ENCODE peak calls at places on chromosomes 6 and 20, in nine cellular contexts. S is NT2/D1; Z is HCEC 1CT; X is T-helper 22 cell; Q is cardiac muscle cell; N is NCI-H2029 treated with DMSO at 0.1 percent for 48 hours; W is GM04504; G is DMS53; V is CD8-positive, alpha-beta memory T cell. E is an unnamed sample.

GRCh38 chr20:24694157-24694726 is 224.8 kb downstream of the SYNDIG1 start:
- DNase-seq in S (no peak), Z (no peak), X (no peak), Q (no peak), N (no peak), W (no peak), G (no peak), V (no peak), E (no peak)

GRCh38 chr6:165638530-165638929 is 24.5 kb downstream of the PDE10A start:
- DNase-seq in S (no peak), Z (no peak), X (no peak), Q (no peak), N (no peak), W (no peak), G (no peak), V (no peak), E (no peak)

GRCh38 chr20:47585087-47585747 is 83.5 kb downstream of the NCOA3 start:
- DNase-seq in S (no peak), Z (no peak), X (no peak), Q (no peak), N (no peak), W (no peak), G (no peak), V (no peak), E (no peak)

GRCh38 chr20:4434681-4435080 is 287.0 kb upstream of the PRND start:
- DNase-seq in S (no peak), Z (peak), X (no peak), Q (no peak), N (no peak), W (peak), G (no peak), V (no peak), E (no peak)

GRCh38 chr20:5918856-5919633 is 31.3 kb downstream of the TRMT6 start:
- DNase-seq in S (no peak), Z (peak), X (no peak), Q (no peak), N (peak), W (no peak), G (peak), V (no peak), E (no peak)

GRCh38 chr6:118788702-118789101 is 105.2 kb upstream of the ASF1A start:
- DNase-seq in S (no peak), Z (no peak), X (no peak), Q (no peak), N (no peak), W (no peak), G (no peak), V (no peak), E (no peak)

GRCh38 chr20:4051413-4052138 is 36.2 kb upstream of the RNF24 start:
- DNase-seq in S (no peak), Z (no peak), X (no peak), Q (no peak), N (no peak), W (no peak), G (no peak), V (no peak), E (no peak)

GRCh38 chr6:164695896-164696295 is 613.5 kb downstream of the C6orf118 start:
- DNase-seq in S (no peak), Z (no peak), X (no peak), Q (no peak), N (no peak), W (no peak), G (no peak), V (no peak), E (no peak)

GRCh38 chr6:134235937-134236751 is 81.8 kb downstream of the SGK1 start:
- DNase-seq in S (no peak), Z (peak), X (no peak), Q (no peak), N (no peak), W (peak), G (peak), V (peak), E (no peak)

GRCh38 chr6:22062807-22063408 is 233.9 kb downstream of the PRL start:
- DNase-seq in S (no peak), Z (no peak), X (no peak), Q (no peak), N (no peak), W (no peak), G (no peak), V (peak), E (no peak)

GRCh38 chr20:23290761-23291574 is 59.6 kb upstream of the NXT1 start:
- DNase-seq in S (no peak), Z (no peak), X (no peak), Q (no peak), N (no peak), W (no peak), G (no peak), V (no peak), E (no peak)

GRCh38 chr6:7235712-7236311 is 77.2 kb downstream of the SSR1 start:
- DNase-seq in S (no peak), Z (no peak), X (no peak), Q (no peak), N (peak), W (no peak), G (peak), V (no peak), E (no peak)

GRCh38 chr6:140542858-140543257 is 1168.4 kb upstream of the CITED2 start:
- DNase-seq in S (no peak), Z (no peak), X (no peak), Q (no peak), N (no peak), W (no peak), G (peak), V (no peak), E (no peak)

GRCh38 chr20:32315885-32316284 is 38.4 kb downstream of the KIF3B start:
- DNase-seq in S (no peak), Z (no peak), X (no peak), Q (no peak), N (no peak), W (no peak), G (no peak), V (no peak), E (no peak)

GRCh38 chr6:35034411-35035171 is 106.5 kb downstream of the TCP11 start:
- DNase-seq in S (no peak), Z (no peak), X (no peak), Q (no peak), N (peak), W (no peak), G (no peak), V (no peak), E (no peak)

GRCh38 chr6:147603392-147604081 is 95.0 kb downstream of the SAMD5 start:
- DNase-seq in S (no peak), Z (no peak), X (no peak), Q (no peak), N (no peak), W (no peak), G (no peak), V (no peak), E (no peak)

GRCh38 chr20:59777321-59777705 is 156.1 kb downstream of the SYCP2 start:
- DNase-seq in S (no peak), Z (no peak), X (no peak), Q (no peak), N (no peak), W (no peak), G (no peak), V (no peak), E (no peak)

GRCh38 chr6:31090275-31090972 is 22.0 kb downstream of the C6orf15 start:
- DNase-seq in S (no peak), Z (no peak), X (no peak), Q (no peak), N (no peak), W (no peak), G (no peak), V (no peak), E (no peak)

GRCh38 chr6:112010328-112010727 is 43.6 kb upstream of the CCN6 start:
- DNase-seq in S (no peak), Z (peak), X (no peak), Q (no peak), N (no peak), W (no peak), G (peak), V (no peak), E (no peak)

GRCh38 chr6:140480852-140481251 is 1106.4 kb upstream of the CITED2 start:
- DNase-seq in S (no peak), Z (no peak), X (no peak), Q (no peak), N (no peak), W (peak), G (no peak), V (no peak), E (no peak)

GRCh38 chr6:40693767-40694166 is 106.6 kb upstream of the LRFN2 start:
- DNase-seq in S (no peak), Z (no peak), X (no peak), Q (no peak), N (no peak), W (no peak), G (no peak), V (no peak), E (no peak)